ENCODE peak calls at places on chromosome 19, in seven cellular contexts. N is glutamatergic neuron; I is astrocyte of the spinal cord; W is heart right ventricle; G is CD8-positive, alpha-beta memory T cell; Z is stimulated activated CD4-positive, alpha-beta T cell treated with anti-CD3 and anti-CD28 coated beads, Interleukin-2, amount 100 ng/mL, for 48 hours; E is Calu3. L is an unnamed sample.

GRCh38 chr19:39498262-39499081 is at the start of gene DLL3:
- DNase-seq in N (peak; percentile 83), I (no peak), W (no peak), G (no peak), Z (no peak), E (no peak), L (peak; percentile 35)

GRCh38 chr19:50416034-50416814 is 2.5 kb upstream of the SPIB start:
- DNase-seq in N (no peak), I (no peak), W (no peak), G (no peak), Z (no peak), E (no peak), L (peak; percentile 46)

GRCh38 chr19:21109116-21109515 is 27.1 kb downstream of the ZNF714 start:
- DNase-seq in N (no peak), I (peak; percentile 19), W (no peak), G (no peak), Z (no peak), E (no peak), L (no peak)

GRCh38 chr19:51009061-51009891 is 7.9 kb upstream of the KLK8 start:
- DNase-seq in N (no peak), I (no peak), W (no peak), G (no peak), Z (no peak), E (no peak), L (no peak)

GRCh38 chr19:38919837-38920528 is 8.0 kb upstream of the CCER2 start:
- DNase-seq in N (no peak), I (no peak), W (no peak), G (no peak), Z (no peak), E (no peak), L (no peak)

GRCh38 chr19:51365211-51366049 is 758 bp downstream of the ETFB start:
- DNase-seq in N (no peak), I (peak; percentile 42), W (no peak), G (no peak), Z (no peak), E (peak; percentile 36), L (peak; percentile 41)

GRCh38 chr19:48120505-48120904 is 9.9 kb upstream of the PLA2G4C start:
- DNase-seq in N (no peak), I (no peak), W (no peak), G (no peak), Z (no peak), E (no peak), L (no peak)

GRCh38 chr19:29800086-29800825 is 11.5 kb upstream of the CCNE1 start:
- DNase-seq in N (no peak), I (no peak), W (no peak), G (no peak), Z (no peak), E (no peak), L (no peak)

GRCh38 chr19:5268801-5269200 is 71.8 kb downstream of the PTPRS start:
- DNase-seq in N (no peak), I (no peak), W (no peak), G (no peak), Z (no peak), E (no peak), L (no peak)

GRCh38 chr19:51739466-51740213 is 12.0 kb downstream of the FPR1 start:
- DNase-seq in N (no peak), I (no peak), W (no peak), G (no peak), Z (no peak), E (no peak), L (no peak)

GRCh38 chr19:58330458-58330857 is 3.7 kb downstream of the ZSCAN22 start:
- DNase-seq in N (no peak), I (peak; percentile 65), W (no peak), G (no peak), Z (no peak), E (no peak), L (no peak)

GRCh38 chr19:44680536-44680935 is 9.3 kb downstream of the CEACAM19 start:
- DNase-seq in N (no peak), I (no peak), W (no peak), G (no peak), Z (no peak), E (no peak), L (no peak)

GRCh38 chr19:31135841-31136240 is 213.4 kb downstream of the TSHZ3 start:
- DNase-seq in N (no peak), I (no peak), W (no peak), G (no peak), Z (no peak), E (no peak), L (no peak)

GRCh38 chr19:18657590-18658365 is 20.9 kb downstream of the KLHL26 start:
- DNase-seq in N (no peak), I (peak; percentile 93), W (peak; percentile 77), G (no peak), Z (no peak), E (no peak), L (no peak)

GRCh38 chr19:29872224-29872731 is 60.5 kb downstream of the CCNE1 start:
- DNase-seq in N (peak; percentile 41), I (no peak), W (no peak), G (no peak), Z (no peak), E (no peak), L (no peak)

GRCh38 chr19:43690444-43690843 is 20.5 kb upstream of the PLAUR start:
- DNase-seq in N (no peak), I (no peak), W (no peak), G (no peak), Z (no peak), E (no peak), L (no peak)

GRCh38 chr19:38409631-38410133 is 6.8 kb downstream of the FAM98C start:
- DNase-seq in N (no peak), I (peak; percentile 38), W (peak; percentile 50), G (no peak), Z (no peak), E (no peak), L (no peak)

GRCh38 chr19:584240-585001 is 5.3 kb upstream of the HCN2 start:
- DNase-seq in N (peak; percentile 87), I (peak; percentile 47), W (peak; percentile 71), G (peak; percentile 70), Z (peak; percentile 55), E (peak; percentile 63), L (peak; percentile 72)

GRCh38 chr19:2261438-2262172 is 5.4 kb upstream of the JSRP1 start:
- DNase-seq in N (peak; percentile 56), I (no peak), W (no peak), G (peak; percentile 71), Z (peak; percentile 61), E (no peak), L (no peak)

GRCh38 chr19:36152061-36152885 is at the start of gene COX7A1:
- DNase-seq in N (peak; percentile 77), I (peak; percentile 18), W (peak; percentile 86), G (no peak), Z (no peak), E (no peak), L (no peak)

GRCh38 chr19:43749898-43750297 is 4.9 kb downstream of the SMG9 start:
- DNase-seq in N (no peak), I (no peak), W (no peak), G (no peak), Z (no peak), E (no peak), L (no peak)

GRCh38 chr19:51977346-51977745 is 9.3 kb downstream of the ZNF350 start:
- DNase-seq in N (no peak), I (no peak), W (no peak), G (no peak), Z (no peak), E (no peak), L (no peak)

GRCh38 chr19:47032171-47032811 is 12.7 kb downstream of the NPAS1 start:
- DNase-seq in N (peak; percentile 66), I (no peak), W (peak; percentile 48), G (peak; percentile 76), Z (no peak), E (peak; percentile 86), L (peak; percentile 53)

GRCh38 chr19:1027953-1028902 is 1.8 kb downstream of the CNN2 start:
- DNase-seq in N (no peak), I (peak; percentile 99), W (peak; percentile 62), G (peak; percentile 82), Z (no peak), E (peak; percentile 59), L (peak; percentile 50)

GRCh38 chr19:11180346-11180745 is 17.0 kb downstream of the KANK2 start:
- DNase-seq in N (no peak), I (no peak), W (no peak), G (no peak), Z (no peak), E (no peak), L (no peak)

GRCh38 chr19:21472507-21472906 is 32.9 kb upstream of the ZNF429 start:
- DNase-seq in N (no peak), I (no peak), W (no peak), G (no peak), Z (no peak), E (no peak), L (no peak)

L was measured in activated B cell treated with CpG ODN at 0.5 μM for 24 hours.